ENCODE peak calls at places on chromosomes 12 and 14, in five cellular contexts. M is PC-3, D is stomach, P is HCT116, Z is heart right ventricle. V is an unnamed sample. For H3K27me3, the result is how much of the 10 kb centered on the place peaks cover.

GRCh38 chr14:36516719-36517241 is 3.3 kb downstream of the NKX2-1 start:
- DNase-seq in M (no peak), D (no peak), P (no peak), Z (no peak), V (no peak)

GRCh38 chr14:70707138-70708038 is 65.7 kb downstream of the TTC9 start:
- DNase-seq in M (peak), D (no peak), P (peak), Z (no peak), V (no peak)

GRCh38 chr12:123595729-123596128 is 6.2 kb upstream of the DDX55 start:
- DNase-seq in M (peak), D (no peak), P (no peak), Z (no peak), V (no peak)

GRCh38 chr14:78083837-78084236 is 86.3 kb upstream of the NRXN3 start:
- DNase-seq in M (no peak), D (no peak), P (no peak), Z (no peak), V (no peak)

GRCh38 chr12:69447892-69448291 is 22.3 kb upstream of the FRS2 start:
- DNase-seq in M (no peak), D (no peak), P (no peak), Z (no peak), V (no peak)

GRCh38 chr12:122192441-122192840 is 9.5 kb downstream of the LRRC43 start:
- DNase-seq in M (no peak), D (no peak), P (no peak), Z (no peak), V (no peak)

GRCh38 chr12:49873361-49873934 is 30.3 kb downstream of the FAIM2 start:
- DNase-seq in M (peak), D (peak), P (no peak), Z (no peak), V (no peak)

GRCh38 chr14:92539419-92539818 is 25.8 kb downstream of the RIN3 start:
- DNase-seq in M (no peak), D (no peak), P (no peak), Z (no peak), V (no peak)

GRCh38 chr12:53499261-53500118 is at the start of gene MAP3K12:
- DNase-seq in M (peak), D (peak), P (no peak), Z (peak), V (no peak)

GRCh38 chr12:96501139-96501741 is 11.9 kb downstream of the CFAP54 start:
- DNase-seq in M (peak), D (peak), P (peak), Z (peak), V (no peak)

GRCh38 chr12:132133952-132134652 is 10.0 kb downstream of the DDX51 start:
- DNase-seq in M (no peak), D (no peak), P (no peak), Z (no peak), V (no peak)

GRCh38 chr14:55457496-55457895 is 17.1 kb upstream of the TBPL2 start:
- DNase-seq in M (no peak), D (no peak), P (no peak), Z (no peak), V (no peak)

DNA sequence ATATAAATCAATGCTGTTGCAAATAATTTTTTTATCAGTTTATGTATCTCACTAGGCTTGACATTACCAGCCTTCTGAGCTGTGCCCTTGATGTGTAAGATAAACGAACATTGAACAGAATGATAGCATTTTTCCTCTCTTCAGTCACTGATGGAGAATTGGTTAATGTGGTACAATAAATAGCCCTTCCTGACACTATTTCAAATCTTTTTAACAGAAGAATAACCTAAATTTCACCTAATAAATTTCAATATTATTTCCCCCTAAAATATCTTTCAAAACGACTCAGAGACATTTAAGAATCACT is 2.2 kb upstream of the ATP2B1 start:
- DNase-seq in M (peak), D (no peak), P (no peak), Z (no peak), V (no peak)
- H3K4me3 ChIP-seq in M (peak), D (no peak), P (peak), Z (peak), V (peak)

GRCh38 chr12:124608451-124608870 is 41.0 kb upstream of the NCOR2 start:
- DNase-seq in M (peak), D (no peak), P (no peak), Z (no peak), V (no peak)

GRCh38 chr12:124610021-124610606 is 42.7 kb upstream of the NCOR2 start:
- DNase-seq in M (no peak), D (no peak), P (no peak), Z (no peak), V (no peak)

GRCh38 chr12:124610629-124611558 is 43.5 kb upstream of the NCOR2 start:
- DNase-seq in M (no peak), D (peak), P (no peak), Z (no peak), V (no peak)

GRCh38 chr12:124607681-124608425 is 40.4 kb upstream of the NCOR2 start:
- DNase-seq in M (peak), D (no peak), P (no peak), Z (no peak), V (no peak)

DNA sequence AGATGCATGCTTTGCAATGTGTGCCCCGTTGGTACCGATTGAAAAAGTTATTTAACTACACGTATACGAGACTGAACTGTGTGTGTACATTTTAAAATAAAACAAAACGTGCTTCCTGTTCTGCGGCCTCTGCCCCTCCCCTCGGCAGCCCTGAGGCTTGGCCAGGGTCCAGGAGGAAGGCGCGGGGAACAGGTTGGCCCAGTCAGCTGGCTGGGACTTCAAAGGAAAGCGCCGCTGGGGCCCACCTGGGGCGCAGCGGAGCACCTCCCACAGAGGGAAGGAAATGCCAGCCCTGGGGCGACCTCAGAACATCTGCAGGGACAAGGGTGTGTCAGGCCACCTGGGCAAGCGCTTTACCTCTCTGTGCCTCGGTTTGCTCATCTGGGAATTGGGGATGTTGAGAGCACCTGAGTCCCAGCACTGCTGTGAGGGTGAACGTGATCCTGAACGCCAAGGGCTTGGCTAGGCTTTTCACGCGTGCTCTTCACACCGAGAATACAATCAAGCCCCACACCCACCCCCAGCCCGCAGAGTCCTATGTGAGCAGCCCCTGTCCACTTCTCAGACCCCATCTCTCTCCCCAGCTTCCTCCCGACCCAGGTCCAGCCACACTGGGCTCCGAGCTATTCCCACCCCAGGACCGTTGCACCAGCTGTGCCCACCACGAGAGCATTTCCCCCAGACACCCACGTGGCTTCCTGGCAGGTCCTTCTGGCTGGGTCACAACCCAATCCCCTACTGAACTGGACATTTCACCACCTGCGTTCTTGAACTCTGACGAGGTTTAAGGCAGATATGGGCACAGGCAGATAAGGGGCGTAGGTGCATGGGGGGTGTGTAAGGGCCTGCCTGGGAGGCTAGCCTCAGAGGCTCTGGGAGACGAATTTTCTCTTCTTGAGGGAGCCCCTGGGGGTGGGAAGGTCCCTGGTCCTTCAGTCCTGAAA is 41.9 kb upstream of the NCOR2 start:
- DNase-seq in M (peak), D (peak), P (peak), Z (peak), V (no peak)
- TF ChIP-seq CTCF in M (no peak), D (peak), P (no peak), Z (no peak), V (no peak)

GRCh38 chr12:26226119-26226518 is 30.7 kb downstream of the SSPN start:
- DNase-seq in M (no peak), D (no peak), P (no peak), Z (no peak), V (no peak)
- H3K27me3 ChIP-seq in M (under half), D (under half), P (under half), Z (under half), V (under half)

GRCh38 chr12:14954269-14954668 is 7.1 kb downstream of the ARHGDIB start:
- DNase-seq in M (no peak), D (no peak), P (no peak), Z (no peak), V (no peak)
- H3K4me3 ChIP-seq in M (no peak), D (no peak), P (no peak), Z (no peak), V (no peak)

GRCh38 chr12:51520576-51521325 is 70.3 kb upstream of the SCN8A start:
- DNase-seq in M (no peak), D (no peak), P (no peak), Z (no peak), V (no peak)

GRCh38 chr12:51524386-51524901 is 66.6 kb upstream of the SCN8A start:
- DNase-seq in M (no peak), D (no peak), P (no peak), Z (no peak), V (no peak)

GRCh38 chr12:51522696-51523095 is 68.3 kb upstream of the SCN8A start:
- DNase-seq in M (no peak), D (no peak), P (no peak), Z (no peak), V (no peak)

GRCh38 chr12:51519755-51520154 is 71.3 kb upstream of the SCN8A start:
- DNase-seq in M (no peak), D (no peak), P (no peak), Z (no peak), V (no peak)

GRCh38 chr12:51521554-51522276 is 69.3 kb upstream of the SCN8A start:
- DNase-seq in M (peak), D (no peak), P (no peak), Z (no peak), V (no peak)
- TF ChIP-seq CTCF in M (peak), D (no peak), P (peak), Z (no peak), V (peak)